ENCODE peak calls at places on chromosomes 1 and 21, in nine cellular contexts. N, L, K, J, M, Y, W, U and Z are unnamed samples.
A peak's percentile ranks its signal among the peaks of the same experiment; 100 is the strongest.

GRCh38 chr1:209565759-209566678 is 17.5 kb upstream of the CAMK1G start:
- DNase-seq in N (peak; percentile 80), Y (peak; percentile 89), J (peak; percentile 94), W (peak; percentile 91), K (peak; percentile 82), U (peak; percentile 93), L (no peak), M (peak; percentile 64), Z (peak; percentile 74)

GRCh38 chr21:17829472-17829871 is 10.3 kb upstream of the C21orf91 start:
- DNase-seq in K (peak; percentile 11), Y (no peak), M (no peak), N (peak; percentile 84), J (no peak), L (no peak), U (no peak), W (peak; percentile 3), Z (no peak)

GRCh38 chr1:168114845-168115244 is 21.9 kb downstream of the GPR161 start:
- DNase-seq in Y (no peak), M (no peak), J (no peak), W (no peak), K (no peak), N (no peak), U (no peak), L (no peak), Z (no peak)

GRCh38 chr1:226738421-226738994 is 574 bp downstream of the ITPKB start:
- DNase-seq in M (peak; percentile 43), K (no peak), N (peak; percentile 16), J (peak; percentile 58), U (peak; percentile 36), L (no peak), W (peak; percentile 46), Y (no peak), Z (peak; percentile 64)

GRCh38 chr1:100400332-100400933 is 48.1 kb downstream of the CDC14A start:
- DNase-seq in J (no peak), U (peak; percentile 6), Y (peak; percentile 76), M (peak; percentile 23), W (no peak), K (no peak), L (no peak), N (no peak), Z (peak; percentile 17)

GRCh38 chr1:9181176-9181906 is 52.4 kb upstream of the GPR157 start:
- DNase-seq in K (no peak), N (peak; percentile 61), L (no peak), Y (peak; percentile 74), U (peak; percentile 86), M (peak; percentile 89), W (peak; percentile 58), J (peak; percentile 75), Z (peak; percentile 90)

GRCh38 chr1:230994860-230995259 is 16.0 kb downstream of the ARV1 start:
- DNase-seq in W (no peak), U (no peak), N (no peak), L (no peak), J (no peak), M (no peak), K (no peak), Y (no peak), Z (no peak)

GRCh38 chr1:95023399-95024050 is 49.2 kb downstream of the ALG14 start:
- DNase-seq in L (no peak), U (no peak), J (no peak), M (no peak), K (peak; percentile 67), Y (no peak), N (peak; percentile 87), W (peak; percentile 63), Z (no peak)

GRCh38 chr21:35343046-35343816 is 294.1 kb upstream of the RUNX1 start:
- DNase-seq in L (no peak), N (no peak), U (no peak), W (no peak), K (no peak), J (no peak), Y (no peak), M (peak; percentile 14), Z (peak; percentile 13)

GRCh38 chr1:113007706-113008364 is 51.8 kb upstream of the SLC16A1 start:
- DNase-seq in M (no peak), W (peak; percentile 64), U (no peak), K (no peak), N (no peak), Y (no peak), L (no peak), J (no peak), Z (no peak)

GRCh38 chr1:21861602-21862429 is 49.8 kb downstream of the LDLRAD2 start:
- DNase-seq in K (peak; percentile 23), L (no peak), N (peak; percentile 74), U (no peak), W (peak; percentile 66), J (no peak), M (no peak), Y (no peak), Z (no peak)

GRCh38 chr1:6241887-6242740 is 1.9 kb upstream of the HES3 start:
- DNase-seq in W (no peak), U (no peak), Y (no peak), J (peak; percentile 40), M (no peak), K (no peak), L (no peak), N (no peak), Z (no peak)

GRCh38 chr1:26064591-26064990 is 2.8 kb downstream of the TRIM63 start:
- DNase-seq in L (no peak), K (no peak), W (peak; percentile 51), J (no peak), M (no peak), N (no peak), U (no peak), Y (no peak), Z (no peak)

GRCh38 chr21:16211339-16212303 is 481.8 kb downstream of the USP25 start:
- DNase-seq in Y (no peak), L (no peak), U (no peak), M (no peak), K (peak; percentile 22), J (no peak), W (peak; percentile 48), N (no peak), Z (no peak)

GRCh38 chr1:240044620-240045019 is 47.1 kb upstream of the FMN2 start:
- DNase-seq in Y (no peak), J (no peak), K (no peak), N (peak; percentile 71), M (no peak), W (no peak), L (no peak), U (no peak), Z (no peak)

DNA sequence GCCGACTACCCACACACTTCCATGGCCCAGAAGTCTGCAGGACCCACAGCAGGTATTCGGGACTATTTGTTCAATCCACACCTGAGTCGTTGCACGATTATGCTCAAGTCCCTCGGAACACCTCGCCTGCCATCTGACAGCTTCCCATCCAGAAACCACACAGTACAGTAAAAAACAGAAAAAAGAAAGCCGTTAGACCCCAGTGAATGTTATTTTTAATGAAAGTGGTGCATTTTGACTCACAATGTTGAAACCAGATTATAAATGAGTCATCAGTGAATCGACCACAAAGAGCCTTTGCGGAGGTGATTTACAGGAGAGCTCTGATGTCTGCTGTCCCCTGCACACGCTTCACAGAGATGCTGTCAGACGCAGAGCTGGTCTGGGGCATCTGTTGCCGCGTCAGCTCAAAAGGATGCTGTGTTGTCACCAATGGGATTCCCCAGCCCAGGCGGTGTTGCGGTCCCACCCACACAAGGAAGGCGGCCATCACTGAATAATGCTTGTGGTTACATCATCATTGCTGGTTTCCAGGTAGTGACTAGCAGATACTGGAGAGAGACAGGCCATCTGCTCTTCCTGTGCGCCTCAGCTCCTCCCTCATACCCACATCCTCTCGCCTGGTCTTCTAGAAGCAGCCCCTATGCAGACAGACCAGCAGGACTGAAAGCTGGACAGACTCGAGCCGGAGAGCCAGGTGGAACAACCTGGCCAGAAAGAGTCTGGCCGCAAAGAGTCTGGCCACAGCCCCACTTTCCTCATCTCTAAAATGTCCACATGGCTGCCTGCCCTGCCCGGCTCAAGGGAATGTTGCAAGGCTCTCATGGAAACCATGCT is 116.8 kb downstream of the TOMM20 start:
- DNase-seq in M (peak; percentile 77), J (peak; percentile 69), W (peak; percentile 100), Y (peak; percentile 99), L (no peak), U (no peak), N (peak; percentile 100), K (peak; percentile 100), Z (peak; percentile 79)
- TF ChIP-seq CTCF in M (no peak), J (no peak), W (no peak), Y (no peak), L (no peak), U (no peak), N (no peak), K (no peak), Z (no peak)

GRCh38 chr21:46394819-46395152 is 63.9 kb upstream of the DIP2A start:
- DNase-seq in M (no peak), J (no peak), N (no peak), L (no peak), Y (no peak), U (no peak), W (no peak), K (no peak), Z (no peak)
- TF ChIP-seq CTCF in M (no peak), J (no peak), N (no peak), L (no peak), Y (no peak), U (no peak), W (no peak), K (no peak), Z (no peak)

GRCh38 chr1:2970311-2971145 is 50.7 kb upstream of the ACTRT2 start:
- DNase-seq in L (peak; percentile 64), Y (no peak), U (no peak), K (no peak), W (no peak), M (no peak), N (no peak), J (no peak), Z (no peak)
- TF ChIP-seq CTCF in L (no peak), Y (no peak), U (no peak), K (no peak), W (no peak), M (no peak), N (no peak), J (no peak), Z (no peak)

GRCh38 chr21:29797155-29797554 is 142.6 kb downstream of the GRIK1 start:
- DNase-seq in N (no peak), J (no peak), M (no peak), U (no peak), L (no peak), Y (no peak), W (no peak), K (no peak), Z (no peak)
- TF ChIP-seq CTCF in N (no peak), J (no peak), M (no peak), U (no peak), L (no peak), Y (no peak), W (no peak), K (no peak), Z (no peak)

DNA sequence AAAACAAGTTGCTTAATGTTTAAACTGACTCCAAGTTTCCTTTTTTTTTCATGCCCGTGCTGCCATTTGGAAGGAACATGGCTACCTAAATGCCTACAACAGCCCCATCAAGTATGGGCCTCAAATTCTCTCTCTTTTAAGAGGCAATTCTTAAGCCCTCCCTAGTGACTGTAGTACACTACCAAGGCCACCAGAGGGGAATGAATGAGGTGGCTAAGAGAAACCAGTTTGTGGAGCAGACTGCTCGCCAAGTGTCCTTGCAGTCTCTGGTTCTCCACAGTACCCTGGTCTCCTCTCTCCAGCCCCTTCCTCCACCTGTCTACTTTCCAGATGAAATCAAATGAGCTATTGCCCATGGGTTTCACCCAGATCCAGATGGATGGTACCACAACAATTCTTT is 1809.6 kb downstream of the BRINP3 start:
- DNase-seq in L (no peak), U (no peak), M (no peak), N (no peak), Y (no peak), K (no peak), J (no peak), W (peak; percentile 13), Z (no peak)
- TF ChIP-seq CTCF in L (no peak), U (peak; percentile 23), M (no peak), N (no peak), Y (no peak), K (peak; percentile 27), J (no peak), W (no peak), Z (no peak)